ENCODE peak calls at places on chromosomes 13 and 19, in six cellular contexts. C is astrocyte of the cerebellum, Y is GM10248, I is fibroblast of lung, E is heart left ventricle, P is neuronal stem cell. O is an unnamed sample.

GRCh38 chr13:51674276-51674675 is 90.0 kb downstream of the WDFY2 start:
- DNase-seq in C (no peak), Y (no peak), I (no peak), E (no peak), P (no peak), O (peak)

GRCh38 chr19:291561-292280 is 518 bp upstream of the PLPP2 start:
- DNase-seq in C (no peak), Y (no peak), I (no peak), E (no peak), P (no peak), O (peak)

GRCh38 chr19:5826531-5827341 is 12.8 kb downstream of the FUT6 start:
- DNase-seq in C (no peak), Y (peak), I (peak), E (peak), P (peak), O (peak)

GRCh38 chr13:61414686-61415664 is 674 bp downstream of the PCDH20 start:
- DNase-seq in C (peak), Y (peak), I (peak), E (peak), P (peak), O (peak)

GRCh38 chr19:55353803-55354697 is 469 bp downstream of the COX6B2 start:
- DNase-seq in C (no peak), Y (peak), I (no peak), E (peak), P (no peak), O (peak)

GRCh38 chr19:33300016-33300981 is 2.0 kb downstream of the CEBPA start:
- DNase-seq in C (no peak), Y (no peak), I (no peak), E (no peak), P (no peak), O (no peak)

GRCh38 chr19:38055655-38056521 is 148.9 kb downstream of the SIPA1L3 start:
- DNase-seq in C (no peak), Y (no peak), I (no peak), E (no peak), P (no peak), O (no peak)

GRCh38 chr13:98839826-98840769 is 87.6 kb upstream of the SLC15A1 start:
- DNase-seq in C (peak), Y (peak), I (peak), E (peak), P (peak), O (peak)

GRCh38 chr13:40082644-40083043 is 427.2 kb downstream of the COG6 start:
- DNase-seq in C (peak), Y (no peak), I (no peak), E (no peak), P (no peak), O (no peak)

GRCh38 chr19:17259118-17259780 is 5.3 kb downstream of the USHBP1 start:
- DNase-seq in C (no peak), Y (no peak), I (no peak), E (no peak), P (no peak), O (no peak)

GRCh38 chr13:114029866-114030625 is 56.2 kb upstream of the C13orf46 start:
- DNase-seq in C (no peak), Y (no peak), I (no peak), E (peak), P (no peak), O (no peak)

GRCh38 chr19:34067861-34068271 is 104.4 kb upstream of the LSM14A start:
- DNase-seq in C (no peak), Y (no peak), I (no peak), E (no peak), P (no peak), O (peak)

GRCh38 chr19:17473041-17473440 is 2.7 kb downstream of the SLC27A1 start:
- DNase-seq in C (peak), Y (no peak), I (peak), E (no peak), P (no peak), O (no peak)

GRCh38 chr19:45955905-45956608 is 17.6 kb downstream of the NOVA2 start:
- DNase-seq in C (peak), Y (no peak), I (no peak), E (peak), P (no peak), O (no peak)

GRCh38 chr19:30790048-30790680 is 418.0 kb downstream of the ZNF536 start:
- DNase-seq in C (no peak), Y (no peak), I (no peak), E (no peak), P (no peak), O (no peak)

GRCh38 chr19:38815059-38816001 is 2.6 kb upstream of the LGALS4 start:
- DNase-seq in C (no peak), Y (no peak), I (no peak), E (no peak), P (no peak), O (peak)

GRCh38 chr13:85597790-85598500 is 201.3 kb downstream of the SLITRK6 start:
- DNase-seq in C (no peak), Y (no peak), I (peak), E (no peak), P (no peak), O (no peak)

GRCh38 chr19:2923510-2923909 is 21.3 kb downstream of the ZNF77 start:
- DNase-seq in C (peak), Y (no peak), I (peak), E (no peak), P (no peak), O (peak)

GRCh38 chr13:49865174-49865573 is 71.0 kb downstream of the SPRYD7 start:
- DNase-seq in C (no peak), Y (no peak), I (no peak), E (no peak), P (no peak), O (no peak)

GRCh38 chr13:47000166-47000565 is 103.3 kb upstream of the HTR2A start:
- DNase-seq in C (no peak), Y (no peak), I (peak), E (no peak), P (no peak), O (no peak)

GRCh38 chr13:66305960-66306617 is 924.0 kb downstream of the PCDH9 start:
- DNase-seq in C (no peak), Y (no peak), I (no peak), E (no peak), P (no peak), O (no peak)

GRCh38 chr13:110254751-110255553 is 52.0 kb downstream of the COL4A1 start:
- DNase-seq in C (no peak), Y (no peak), I (no peak), E (no peak), P (no peak), O (no peak)

GRCh38 chr13:79621449-79621848 is 140.5 kb downstream of the NDFIP2 start:
- DNase-seq in C (no peak), Y (no peak), I (no peak), E (no peak), P (no peak), O (no peak)

GRCh38 chr19:37007587-37008220 is 70.5 kb upstream of the ZNF420 start:
- DNase-seq in C (no peak), Y (no peak), I (peak), E (peak), P (no peak), O (no peak)

GRCh38 chr13:60351326-60351725 is 45.7 kb upstream of the TDRD3 start:
- DNase-seq in C (peak), Y (no peak), I (peak), E (no peak), P (no peak), O (peak)

GRCh38 chr13:93344048-93344447 is 117.4 kb downstream of the GPC6 start:
- DNase-seq in C (no peak), Y (no peak), I (no peak), E (no peak), P (no peak), O (no peak)

GRCh38 chr19:8251025-8251472 is 41.9 kb downstream of the CERS4 start:
- DNase-seq in C (peak), Y (no peak), I (peak), E (peak), P (no peak), O (peak)

GRCh38 chr13:30877335-30877734 is 28.7 kb upstream of the MEDAG start:
- DNase-seq in C (no peak), Y (no peak), I (peak), E (no peak), P (no peak), O (no peak)

GRCh38 chr19:22832031-22832762 is at the start of gene ZNF723:
- DNase-seq in C (no peak), Y (no peak), I (no peak), E (no peak), P (no peak), O (no peak)

GRCh38 chr19:44820648-44821609 is 12.0 kb downstream of the BCAM start:
- DNase-seq in C (no peak), Y (no peak), I (no peak), E (peak), P (no peak), O (no peak)

GRCh38 chr19:55467236-55468053 is 2.9 kb upstream of the C19orf85 start:
- DNase-seq in C (no peak), Y (peak), I (peak), E (peak), P (no peak), O (peak)

GRCh38 chr19:35305181-35305580 is 13.2 kb downstream of the MAG start:
- DNase-seq in C (no peak), Y (no peak), I (no peak), E (no peak), P (no peak), O (no peak)

GRCh38 chr19:1411255-1412191 is 4.1 kb downstream of the DAZAP1 start:
- DNase-seq in C (no peak), Y (no peak), I (peak), E (peak), P (no peak), O (no peak)

GRCh38 chr13:113105032-113105993 is at the start of gene F7:
- DNase-seq in C (no peak), Y (no peak), I (no peak), E (no peak), P (no peak), O (peak)

GRCh38 chr13:109844396-109844795 is 58.0 kb upstream of the IRS2 start:
- DNase-seq in C (peak), Y (no peak), I (peak), E (no peak), P (no peak), O (no peak)